ENCODE peak calls at places on chromosome 17, in six cellular contexts. L is EL; A is neural crest cell; S is NCI-H1092; C is A549; W is CD4-positive, alpha-beta T cell. K is an unnamed sample.
A peak's percentile ranks its signal among the peaks of the same experiment; 100 is the strongest.

GRCh38 chr17:74633261-74633783 is 9.8 kb upstream of the CD300E start:
- DNase-seq in L (no peak), A (no peak), S (no peak), C (no peak), W (no peak), K (no peak)

GRCh38 chr17:81037783-81038733 is 3.1 kb downstream of the BAIAP2 start:
- DNase-seq in L (no peak), A (no peak), S (no peak), C (no peak), W (no peak), K (no peak)

GRCh38 chr17:33115957-33116680 is 124.5 kb downstream of the SPACA3 start:
- DNase-seq in L (no peak), A (no peak), S (no peak), C (no peak), W (no peak), K (no peak)

GRCh38 chr17:1783834-1784611 is 22.2 kb downstream of the SERPINF1 start:
- DNase-seq in L (peak; percentile 47), A (no peak), S (no peak), C (peak; percentile 68), W (no peak), K (no peak)

GRCh38 chr17:82356028-82356427 is 3.0 kb upstream of the TEX19 start:
- DNase-seq in L (no peak), A (no peak), S (no peak), C (no peak), W (no peak), K (no peak)

GRCh38 chr17:17350491-17351355 is 47.5 kb downstream of the NT5M start:
- DNase-seq in L (peak; percentile 58), A (no peak), S (no peak), C (no peak), W (no peak), K (no peak)

GRCh38 chr17:1904273-1905052 is 74.7 kb downstream of the RPA1 start:
- DNase-seq in L (no peak), A (no peak), S (no peak), C (no peak), W (no peak), K (no peak)

GRCh38 chr17:12395733-12396354 is 269.8 kb upstream of the MYOCD start:
- DNase-seq in L (no peak), A (peak; percentile 27), S (no peak), C (peak; percentile 61), W (no peak), K (no peak)

GRCh38 chr17:44384823-44385286 is 4.6 kb downstream of the ITGA2B start:
- DNase-seq in L (no peak), A (peak; percentile 30), S (no peak), C (no peak), W (no peak), K (no peak)

GRCh38 chr17:28896884-28897768 is at the start of gene FLOT2:
- DNase-seq in L (peak; percentile 53), A (peak; percentile 53), S (peak; percentile 32), C (peak; percentile 36), W (peak; percentile 69), K (peak; percentile 57)

GRCh38 chr17:68400404-68400735 is 56.9 kb downstream of the WIPI1 start:
- DNase-seq in L (no peak), A (no peak), S (no peak), C (no peak), W (no peak), K (no peak)

GRCh38 chr17:50003916-50004315 is 8.9 kb upstream of the DLX3 start:
- DNase-seq in L (no peak), A (no peak), S (no peak), C (no peak), W (no peak), K (no peak)

GRCh38 chr17:4635823-4636375 is 5.6 kb downstream of the ALOX15 start:
- DNase-seq in L (no peak), A (no peak), S (no peak), C (no peak), W (no peak), K (no peak)

GRCh38 chr17:57931488-57932137 is 23.6 kb downstream of the CUEDC1 start:
- DNase-seq in L (no peak), A (no peak), S (no peak), C (no peak), W (no peak), K (no peak)

GRCh38 chr17:46167826-46168569 is 25.2 kb downstream of the KANSL1 start:
- DNase-seq in L (peak; percentile 88), A (no peak), S (no peak), C (peak; percentile 61), W (no peak), K (no peak)

GRCh38 chr17:2227025-2227699 is 76.4 kb downstream of the SMG6 start:
- DNase-seq in L (peak; percentile 36), A (no peak), S (no peak), C (no peak), W (no peak), K (no peak)

GRCh38 chr17:50273654-50274040 is 619 bp upstream of the TMEM92 start:
- DNase-seq in L (no peak), A (no peak), S (no peak), C (no peak), W (no peak), K (no peak)

GRCh38 chr17:68398731-68399637 is 58.3 kb downstream of the WIPI1 start:
- DNase-seq in L (peak; percentile 84), A (peak; percentile 55), S (peak; percentile 30), C (peak; percentile 82), W (no peak), K (no peak)

GRCh38 chr17:4645642-4646041 is 4.2 kb upstream of the ALOX15 start:
- DNase-seq in L (no peak), A (no peak), S (no peak), C (no peak), W (no peak), K (no peak)

GRCh38 chr17:16374129-16374528 is 6.8 kb upstream of the UBB start:
- DNase-seq in L (peak; percentile 41), A (no peak), S (no peak), C (peak; percentile 44), W (no peak), K (no peak)

GRCh38 chr17:75844530-75845057 is 390 bp upstream of the UNC13D start:
- DNase-seq in L (no peak), A (no peak), S (no peak), C (peak; percentile 76), W (no peak), K (peak; percentile 30)

GRCh38 chr17:40024901-40025300 is 9.7 kb downstream of the CSF3 start:
- DNase-seq in L (peak; percentile 66), A (no peak), S (no peak), C (no peak), W (no peak), K (no peak)

GRCh38 chr17:56867948-56868376 is 34.0 kb downstream of the DGKE start:
- DNase-seq in L (peak; percentile 71), A (no peak), S (peak; percentile 36), C (no peak), W (no peak), K (no peak)

GRCh38 chr17:30924341-30924740 is 2.6 kb downstream of the ADAP2 start:
- DNase-seq in L (no peak), A (no peak), S (no peak), C (no peak), W (no peak), K (no peak)

GRCh38 chr17:47276868-47277267 is 23.2 kb downstream of the ITGB3 start:
- DNase-seq in L (peak; percentile 76), A (no peak), S (peak; percentile 31), C (peak; percentile 33), W (no peak), K (no peak)

GRCh38 chr17:28097901-28098300 is 55.4 kb downstream of the NLK start:
- DNase-seq in L (no peak), A (no peak), S (no peak), C (no peak), W (no peak), K (no peak)

K was measured in CD8-positive, alpha-beta memory T cell.